ENCODE peak calls at places on chromosomes 13 and 19, in six cellular contexts. One of them, this sample, is unnamed.

GRCh38 chr13:48436661-48437242 is 23.8 kb upstream of the LPAR6 start:
- DNase-seq in NCI-H2081: no peak
- DNase-seq in EL: no peak
- DNase-seq in mucosa of descending colon: no peak
- DNase-seq in astrocyte of the spinal cord: no peak
- DNase-seq in dermis microvascular lymphatic vessel endothelial cell: peak
- DNase-seq in this sample: no peak

GRCh38 chr19:12194827-12195500 is 32.1 kb downstream of the ZNF136 start:
- DNase-seq in mucosa of descending colon: peak
- DNase-seq in NCI-H2081: no peak
- DNase-seq in EL: no peak
- DNase-seq in dermis microvascular lymphatic vessel endothelial cell: peak
- DNase-seq in astrocyte of the spinal cord: peak
- DNase-seq in this sample: no peak

GRCh38 chr19:5828661-5829566 is 10.6 kb downstream of the FUT6 start:
- DNase-seq in dermis microvascular lymphatic vessel endothelial cell: no peak
- DNase-seq in mucosa of descending colon: no peak
- DNase-seq in NCI-H2081: peak
- DNase-seq in EL: no peak
- DNase-seq in astrocyte of the spinal cord: no peak
- DNase-seq in this sample: no peak

GRCh38 chr13:91904005-91904404 is 505.6 kb downstream of the GPC5 start:
- DNase-seq in astrocyte of the spinal cord: no peak
- DNase-seq in EL: no peak
- DNase-seq in mucosa of descending colon: no peak
- DNase-seq in dermis microvascular lymphatic vessel endothelial cell: no peak
- DNase-seq in NCI-H2081: no peak
- DNase-seq in this sample: no peak

GRCh38 chr13:107864543-107865460 is 350.5 kb downstream of the LIG4 start:
- DNase-seq in EL: no peak
- DNase-seq in NCI-H2081: peak
- DNase-seq in dermis microvascular lymphatic vessel endothelial cell: peak
- DNase-seq in mucosa of descending colon: no peak
- DNase-seq in astrocyte of the spinal cord: peak
- DNase-seq in this sample: no peak

GRCh38 chr13:102620512-102620911 is 23.7 kb downstream of the TPP2 start:
- DNase-seq in EL: no peak
- DNase-seq in dermis microvascular lymphatic vessel endothelial cell: no peak
- DNase-seq in NCI-H2081: no peak
- DNase-seq in mucosa of descending colon: no peak
- DNase-seq in astrocyte of the spinal cord: no peak
- DNase-seq in this sample: no peak

GRCh38 chr19:58474997-58475713 is 997 bp upstream of the ZNF446 start:
- DNase-seq in dermis microvascular lymphatic vessel endothelial cell: no peak
- DNase-seq in astrocyte of the spinal cord: no peak
- DNase-seq in mucosa of descending colon: no peak
- DNase-seq in EL: no peak
- DNase-seq in NCI-H2081: no peak
- DNase-seq in this sample: no peak

GRCh38 chr13:103371271-103371670 is 305.1 kb upstream of the SLC10A2 start:
- DNase-seq in mucosa of descending colon: no peak
- DNase-seq in NCI-H2081: no peak
- DNase-seq in EL: no peak
- DNase-seq in astrocyte of the spinal cord: peak
- DNase-seq in dermis microvascular lymphatic vessel endothelial cell: no peak
- DNase-seq in this sample: no peak

GRCh38 chr13:31043891-31044657 is 111.6 kb downstream of the TEX26 start:
- DNase-seq in astrocyte of the spinal cord: peak
- DNase-seq in mucosa of descending colon: peak
- DNase-seq in EL: peak
- DNase-seq in NCI-H2081: peak
- DNase-seq in dermis microvascular lymphatic vessel endothelial cell: peak
- DNase-seq in this sample: peak

GRCh38 chr13:89550842-89551422 is 1796.6 kb upstream of the MIR17HG start:
- DNase-seq in NCI-H2081: no peak
- DNase-seq in mucosa of descending colon: no peak
- DNase-seq in EL: no peak
- DNase-seq in astrocyte of the spinal cord: peak
- DNase-seq in dermis microvascular lymphatic vessel endothelial cell: peak
- DNase-seq in this sample: no peak

GRCh38 chr13:29754486-29754806 is 96.0 kb downstream of the UBL3 start:
- DNase-seq in EL: peak
- DNase-seq in astrocyte of the spinal cord: peak
- DNase-seq in NCI-H2081: no peak
- DNase-seq in mucosa of descending colon: no peak
- DNase-seq in dermis microvascular lymphatic vessel endothelial cell: peak
- DNase-seq in this sample: peak

GRCh38 chr19:45306522-45307027 is 16.1 kb downstream of the CKM start:
- DNase-seq in astrocyte of the spinal cord: no peak
- DNase-seq in mucosa of descending colon: no peak
- DNase-seq in dermis microvascular lymphatic vessel endothelial cell: no peak
- DNase-seq in NCI-H2081: no peak
- DNase-seq in EL: no peak
- DNase-seq in this sample: no peak

GRCh38 chr13:112325941-112326645 is 50.1 kb upstream of the SPACA7 start:
- DNase-seq in NCI-H2081: no peak
- DNase-seq in astrocyte of the spinal cord: no peak
- DNase-seq in mucosa of descending colon: no peak
- DNase-seq in dermis microvascular lymphatic vessel endothelial cell: no peak
- DNase-seq in EL: no peak
- DNase-seq in this sample: no peak

GRCh38 chr13:99962242-99962641 is 9.3 kb downstream of the ZIC5 start:
- DNase-seq in astrocyte of the spinal cord: no peak
- DNase-seq in mucosa of descending colon: no peak
- DNase-seq in EL: no peak
- DNase-seq in dermis microvascular lymphatic vessel endothelial cell: no peak
- DNase-seq in NCI-H2081: no peak
- DNase-seq in this sample: no peak

GRCh38 chr13:23512762-23513395 is 57.3 kb upstream of the TNFRSF19 start:
- DNase-seq in EL: no peak
- DNase-seq in NCI-H2081: no peak
- DNase-seq in mucosa of descending colon: no peak
- DNase-seq in astrocyte of the spinal cord: no peak
- DNase-seq in dermis microvascular lymphatic vessel endothelial cell: no peak
- DNase-seq in this sample: no peak

GRCh38 chr13:63209330-63210017 is 1793.8 kb upstream of the PCDH20 start:
- DNase-seq in NCI-H2081: no peak
- DNase-seq in astrocyte of the spinal cord: peak
- DNase-seq in EL: peak
- DNase-seq in mucosa of descending colon: no peak
- DNase-seq in dermis microvascular lymphatic vessel endothelial cell: no peak
- DNase-seq in this sample: no peak

GRCh38 chr19:10420444-10421239 is at the start of gene PDE4A:
- DNase-seq in astrocyte of the spinal cord: no peak
- DNase-seq in mucosa of descending colon: no peak
- DNase-seq in NCI-H2081: peak
- DNase-seq in EL: peak
- DNase-seq in dermis microvascular lymphatic vessel endothelial cell: peak
- DNase-seq in this sample: peak

GRCh38 chr13:22076658-22077057 is 405.8 kb downstream of the FGF9 start:
- DNase-seq in dermis microvascular lymphatic vessel endothelial cell: no peak
- DNase-seq in NCI-H2081: no peak
- DNase-seq in EL: no peak
- DNase-seq in mucosa of descending colon: no peak
- DNase-seq in astrocyte of the spinal cord: no peak
- DNase-seq in this sample: no peak

GRCh38 chr19:718251-719024 is 9.7 kb downstream of the PALM start:
- DNase-seq in EL: no peak
- DNase-seq in NCI-H2081: no peak
- DNase-seq in dermis microvascular lymphatic vessel endothelial cell: no peak
- DNase-seq in mucosa of descending colon: no peak
- DNase-seq in astrocyte of the spinal cord: no peak
- DNase-seq in this sample: no peak

GRCh38 chr13:86085890-86086289 is 286.7 kb upstream of the SLITRK6 start:
- DNase-seq in mucosa of descending colon: no peak
- DNase-seq in EL: no peak
- DNase-seq in dermis microvascular lymphatic vessel endothelial cell: no peak
- DNase-seq in astrocyte of the spinal cord: peak
- DNase-seq in NCI-H2081: no peak
- DNase-seq in this sample: no peak

This sample was measured in HFFc6.